ENCODE peak calls at places on chromosome 11, in five cellular contexts. N, L, M, B and E are unnamed samples. For H3K9me3, the result is how much of the 10 kb centered on the place peaks cover.

GRCh38 chr11:107716884-107717532 is 5.2 kb upstream of the SLN start:
- DNase-seq in N (no peak), L (no peak), M (no peak), B (no peak), E (no peak)

GRCh38 chr11:128069665-128070064 is 517.7 kb downstream of the ETS1 start:
- DNase-seq in N (no peak), L (no peak), M (no peak), B (no peak), E (no peak)

GRCh38 chr11:79493555-79494171 is 52.8 kb upstream of the TENM4 start:
- DNase-seq in N (peak), L (no peak), M (peak), B (peak), E (peak)

GRCh38 chr11:102323542-102324261 is 6.4 kb downstream of the BIRC3 start:
- DNase-seq in N (no peak), L (no peak), M (no peak), B (no peak), E (no peak)

GRCh38 chr11:66069715-66070603 is at the start of gene PACS1:
- DNase-seq in N (peak), L (peak), M (peak), B (peak), E (peak)

GRCh38 chr11:109309153-109309552 is 112.8 kb upstream of the C11orf87 start:
- DNase-seq in N (no peak), L (no peak), M (no peak), B (no peak), E (no peak)

GRCh38 chr11:34149786-34150185 is 44.4 kb downstream of the NAT10 start:
- DNase-seq in N (no peak), L (no peak), M (peak), B (no peak), E (peak)

GRCh38 chr11:130476200-130476921 is 27.9 kb downstream of the ADAMTS15 start:
- DNase-seq in N (no peak), L (no peak), M (no peak), B (no peak), E (no peak)

GRCh38 chr11:121340010-121340580 is 47.5 kb downstream of the SC5D start:
- DNase-seq in N (no peak), L (no peak), M (no peak), B (no peak), E (no peak)

GRCh38 chr11:6618117-6619020 is 853 bp downstream of the TPP1 start:
- DNase-seq in N (no peak), L (peak), M (no peak), B (peak), E (peak)

GRCh38 chr11:43358308-43358669 is 431 bp upstream of the TTC17 start:
- DNase-seq in N (no peak), L (no peak), M (no peak), B (no peak), E (no peak)

GRCh38 chr11:117200813-117201515 is 1.8 kb downstream of the TAGLN start:
- DNase-seq in N (no peak), L (no peak), M (no peak), B (no peak), E (peak)

GRCh38 chr11:114195981-114196731 is 100.0 kb upstream of the NNMT start:
- DNase-seq in N (peak), L (peak), M (no peak), B (no peak), E (peak)

GRCh38 chr11:109424893-109425292 is 2.9 kb downstream of the C11orf87 start:
- DNase-seq in N (no peak), L (no peak), M (peak), B (no peak), E (no peak)

GRCh38 chr11:6298605-6299004 is 21.7 kb downstream of the CAVIN3 start:
- DNase-seq in N (peak), L (no peak), M (peak), B (no peak), E (no peak)

GRCh38 chr11:96486890-96487633 is 97.2 kb downstream of the JRKL start:
- DNase-seq in N (no peak), L (no peak), M (peak), B (no peak), E (peak)

GRCh38 chr11:64358907-64359711 is at the start of gene RPS6KA4:
- DNase-seq in N (peak), L (peak), M (no peak), B (peak), E (peak)

GRCh38 chr11:92104349-92104748 is 120.3 kb upstream of the FAT3 start:
- DNase-seq in N (no peak), L (no peak), M (no peak), B (no peak), E (no peak)
- H3K9me3 ChIP-seq in N (under half), L (under half), M (under half), B (under half), E (under half)

GRCh38 chr11:60680455-60681119 is 18.8 kb upstream of the MS4A8 start:
- DNase-seq in N (no peak), L (no peak), M (no peak), B (no peak), E (no peak)
- H3K9me3 ChIP-seq in N (under half), L (under half), M (under half), B (under half), E (under half)

GRCh38 chr11:48228761-48229160 is 12.2 kb downstream of the OR4B1 start:
- DNase-seq in N (peak), L (no peak), M (no peak), B (no peak), E (no peak)
- H3K9me3 ChIP-seq in N (under half), L (under half), M (under half), B (under half), E (under half)

GRCh38 chr11:78379039-78379670 is 38.5 kb downstream of the GAB2 start:
- DNase-seq in N (no peak), L (no peak), M (no peak), B (no peak), E (no peak)

GRCh38 chr11:78384231-78384630 is 33.4 kb downstream of the GAB2 start:
- DNase-seq in N (no peak), L (no peak), M (no peak), B (no peak), E (no peak)

GRCh38 chr11:78381867-78382266 is 35.8 kb downstream of the GAB2 start:
- DNase-seq in N (no peak), L (no peak), M (no peak), B (no peak), E (no peak)

GRCh38 chr11:78377625-78378418 is 39.8 kb downstream of the GAB2 start:
- DNase-seq in N (no peak), L (no peak), M (no peak), B (no peak), E (no peak)

DNA sequence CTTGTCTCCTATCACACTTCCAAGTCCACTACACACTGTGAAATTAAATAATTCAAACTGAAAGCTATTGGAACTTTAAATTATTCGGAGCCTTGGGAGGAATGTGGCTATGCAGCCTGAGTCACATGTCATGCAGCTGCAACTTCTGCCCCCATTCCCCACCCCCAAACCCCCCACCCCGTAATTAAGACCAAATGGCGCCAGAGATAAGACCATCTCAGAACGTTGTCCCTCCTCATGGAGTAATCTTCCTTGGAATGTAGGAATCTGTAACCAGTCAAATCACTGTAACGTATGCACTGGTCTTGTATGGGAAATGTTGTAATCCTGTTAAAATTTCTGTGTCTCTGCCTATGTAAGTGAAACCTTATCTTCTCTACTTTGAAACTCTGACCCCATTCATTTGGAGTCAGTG is 37.0 kb downstream of the GAB2 start:
- DNase-seq in N (no peak), L (no peak), M (no peak), B (no peak), E (no peak)
- H3K9me3 ChIP-seq in N (under half), L (under half), M (under half), B (under half), E (under half)

DNA sequence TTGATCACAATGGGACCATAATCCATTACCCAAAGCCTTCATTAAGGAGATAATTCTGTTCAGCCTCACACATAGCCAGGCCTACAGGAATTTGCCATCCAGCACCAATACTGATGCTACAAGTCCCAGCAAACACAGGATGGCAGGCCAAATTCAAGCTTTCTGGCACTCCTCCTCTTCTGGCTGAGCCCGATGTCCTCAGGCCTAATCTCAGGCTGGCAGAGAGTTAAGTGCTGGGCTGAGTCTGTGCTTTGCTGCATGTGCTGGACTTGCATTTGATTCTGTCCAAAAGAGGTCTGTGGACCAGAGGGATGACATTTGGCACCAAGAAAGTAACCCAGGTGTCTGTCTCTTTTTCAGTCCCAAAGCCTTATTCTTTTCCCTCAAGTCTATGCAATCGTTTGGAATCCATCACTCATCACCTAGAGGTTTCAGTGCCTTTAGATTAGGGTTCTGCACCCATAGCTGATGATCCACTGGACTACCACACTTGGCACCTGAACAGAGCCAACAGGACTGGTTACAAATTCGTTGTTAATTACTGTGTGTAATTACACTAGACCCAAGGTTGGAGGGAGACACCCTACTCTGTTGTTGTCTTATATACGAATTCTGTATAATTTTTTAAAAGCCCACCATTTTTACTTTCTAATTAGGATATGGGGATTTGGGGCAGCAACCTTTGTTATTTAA is 19.4 kb upstream of the LIN7C start:
- DNase-seq in N (no peak), L (no peak), M (no peak), B (no peak), E (no peak)
- H3K9me3 ChIP-seq in N (under half), L (under half), M (under half), B (under half), E (under half)

GRCh38 chr11:134739136-134739535 is 327.1 kb upstream of the B3GAT1 start:
- DNase-seq in N (no peak), L (no peak), M (no peak), B (no peak), E (no peak)
- H3K9me3 ChIP-seq in N (under half), L (under half), M (under half), B (under half), E (under half)

GRCh38 chr11:70880416-70880815 is 372.0 kb downstream of the SHANK2 start:
- DNase-seq in N (peak), L (no peak), M (no peak), B (no peak), E (no peak)
- H3K9me3 ChIP-seq in N (under half), L (under half), M (under half), B (under half), E (under half)

DNA sequence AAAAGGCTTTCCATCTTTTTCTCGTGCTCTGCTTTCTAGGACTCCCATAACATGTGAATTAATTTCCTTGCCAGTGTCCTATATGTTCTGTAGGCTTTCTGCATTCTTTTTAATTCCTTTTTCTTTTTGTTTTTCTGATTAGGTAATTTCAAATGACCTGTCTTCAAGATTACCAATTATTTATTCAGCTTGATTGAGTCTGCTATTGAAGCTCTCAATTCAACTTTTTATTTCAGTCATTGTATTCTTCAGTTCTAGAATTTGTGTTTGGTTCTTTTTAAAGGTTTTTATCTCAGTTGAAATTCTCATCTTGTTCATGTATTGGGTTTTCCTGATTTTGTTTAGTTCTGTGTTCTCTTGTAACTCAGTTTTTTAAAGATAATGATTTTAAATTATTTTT is 14.5 kb downstream of the PATE3 start:
- DNase-seq in N (no peak), L (no peak), M (no peak), B (no peak), E (no peak)
- H3K9me3 ChIP-seq in N (under half), L (under half), M (under half), B (under half), E (under half)

GRCh38 chr11:134644489-134645456 is 232.7 kb upstream of the B3GAT1 start:
- DNase-seq in N (peak), L (no peak), M (no peak), B (no peak), E (no peak)
- H3K9me3 ChIP-seq in N (under half), L (under half), M (under half), B (under half), E (under half)

DNA sequence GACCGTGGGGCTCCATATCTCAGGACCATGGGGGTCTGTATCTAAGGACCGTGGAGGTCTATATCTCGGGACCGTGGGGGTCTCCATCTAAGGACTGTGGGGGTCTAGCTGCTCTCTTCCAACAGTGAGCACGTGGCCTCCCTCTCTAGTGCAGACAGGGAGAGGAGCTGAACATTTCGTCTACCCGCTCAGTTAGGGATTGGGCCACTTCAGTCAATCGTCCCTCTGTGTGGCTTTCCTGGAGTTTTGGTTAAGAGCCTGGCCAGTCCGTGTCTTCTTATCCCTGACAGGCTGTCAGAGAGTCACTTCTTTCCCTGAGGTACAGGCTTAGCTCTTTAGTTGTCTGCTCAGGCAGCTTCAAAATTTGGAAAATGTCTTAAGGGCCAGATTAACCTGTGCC is 3.1 kb downstream of the KRTAP5-1 start:
- DNase-seq in N (no peak), L (no peak), M (no peak), B (no peak), E (no peak)
- H3K9me3 ChIP-seq in N (under half), L (under half), M (under half), B (under half), E (under half)